ENCODE peak calls at places on chromosomes 3 and 15, in eight cellular contexts. F is psoas muscle; P is thoracic aorta; L is adrenal gland; U is neuronal stem cell; I is CD4-positive, CD25-positive, alpha-beta regulatory T cell; W is aorta; X is pancreas. M is an unnamed sample. For H3K4me1, the result is how much of the 10 kb centered on the place peaks cover.

GRCh38 chr15:64070106-64070505 is 23.5 kb downstream of the CIAO2A start:
- DNase-seq in F (no peak), X (no peak), P (no peak), I (no peak), U (no peak), L (no peak), W (no peak), M (no peak)

GRCh38 chr3:156718622-156719300 is 44.4 kb downstream of the TIPARP start:
- DNase-seq in I (no peak), L (no peak), X (no peak), U (no peak), P (no peak), F (no peak), W (no peak), M (no peak)

GRCh38 chr3:66029014-66029413 is 9.7 kb downstream of the MAGI1 start:
- DNase-seq in I (no peak), P (no peak), F (no peak), U (no peak), L (no peak), X (no peak), W (no peak), M (no peak)

GRCh38 chr3:126357299-126358037 is at the start of gene KLF15:
- DNase-seq in U (peak), X (peak), W (peak), P (no peak), I (peak), F (peak), L (peak), M (peak)

GRCh38 chr15:52651868-52652267 is 27.3 kb downstream of the ATOSA start:
- DNase-seq in P (peak), U (peak), X (no peak), W (no peak), L (peak), I (peak), F (peak), M (peak)

GRCh38 chr3:147361671-147362420 is 44.5 kb downstream of the ZIC4 start:
- DNase-seq in U (no peak), F (peak), W (peak), I (peak), L (no peak), P (no peak), X (peak), M (no peak)

GRCh38 chr3:27114684-27115083 is 254.5 kb downstream of the NEK10 start:
- DNase-seq in P (no peak), U (no peak), L (no peak), I (no peak), F (no peak), X (no peak), W (no peak), M (no peak)

GRCh38 chr3:134367869-134368750 is 6.1 kb downstream of the AMOTL2 start:
- DNase-seq in L (peak), X (no peak), U (no peak), F (no peak), P (no peak), W (peak), I (no peak), M (peak)

GRCh38 chr15:43370310-43370974 is 401 bp downstream of the ZSCAN29 start:
- DNase-seq in W (no peak), X (no peak), I (no peak), U (peak), P (no peak), L (no peak), F (no peak), M (peak)

DNA sequence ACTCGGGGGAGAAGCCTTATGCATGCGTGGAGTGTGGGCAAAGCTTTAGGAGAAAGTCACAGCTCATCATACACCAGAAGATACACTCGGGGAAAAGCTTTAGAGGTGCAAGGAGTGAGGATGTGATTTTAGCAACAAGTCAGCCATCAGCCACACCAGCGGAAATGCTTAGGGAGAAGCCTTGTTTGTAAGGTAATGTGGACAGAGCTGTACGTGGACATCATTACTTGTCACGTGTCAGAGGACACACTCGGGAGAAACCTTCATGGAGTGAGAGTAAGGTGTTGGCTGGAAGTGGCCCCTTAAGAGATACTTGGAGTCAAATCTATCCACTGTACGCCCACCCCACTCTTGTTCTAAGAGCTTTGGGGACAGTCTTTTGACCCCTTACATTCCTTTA is 28.7 kb downstream of the ZNF589 start:
- DNase-seq in F (no peak), X (no peak), W (no peak), I (no peak), P (no peak), U (no peak), L (no peak), M (no peak)
- H3K4me3 ChIP-seq in F (no peak), X (no peak), W (no peak), I (peak), P (no peak), U (no peak), L (no peak), M (no peak)

GRCh38 chr15:75030424-75030823 is 7.0 kb downstream of the PPCDC start:
- DNase-seq in I (no peak), W (no peak), U (no peak), L (no peak), P (no peak), F (no peak), X (no peak), M (no peak)

GRCh38 chr15:75027551-75027950 is 4.2 kb downstream of the PPCDC start:
- DNase-seq in I (no peak), U (no peak), X (no peak), F (no peak), L (no peak), P (no peak), W (no peak), M (no peak)

GRCh38 chr15:75028991-75029377 is 5.6 kb downstream of the PPCDC start:
- DNase-seq in F (no peak), W (no peak), L (no peak), P (no peak), U (no peak), I (no peak), X (no peak), M (no peak)

GRCh38 chr15:75030023-75030413 is 6.6 kb downstream of the PPCDC start:
- DNase-seq in U (no peak), F (peak), L (no peak), I (no peak), X (no peak), W (peak), P (peak), M (peak)

GRCh38 chr15:75029378-75030022 is 6.1 kb downstream of the PPCDC start:
- DNase-seq in P (peak), U (peak), X (peak), W (peak), F (peak), I (peak), L (peak), M (peak)
- H3K4me1 ChIP-seq in P (under half), U (under half), X (under half), W (under half), F (under half), I (under half), L (under half), M (half or more)

GRCh38 chr15:36358094-36358961 is 221.1 kb upstream of the CDIN1 start:
- DNase-seq in L (no peak), W (no peak), U (no peak), I (no peak), P (no peak), F (no peak), X (no peak), M (no peak)

GRCh38 chr15:36359286-36359685 is 220.1 kb upstream of the CDIN1 start:
- DNase-seq in L (no peak), X (no peak), U (no peak), P (no peak), F (no peak), W (no peak), I (no peak), M (no peak)

GRCh38 chr15:36356511-36356910 is 222.9 kb upstream of the CDIN1 start:
- DNase-seq in W (no peak), F (no peak), L (no peak), U (no peak), X (no peak), I (no peak), P (no peak), M (no peak)

GRCh38 chr15:36361351-36361870 is 218.0 kb upstream of the CDIN1 start:
- DNase-seq in U (no peak), W (no peak), F (no peak), L (no peak), X (no peak), P (no peak), I (no peak), M (no peak)

DNA sequence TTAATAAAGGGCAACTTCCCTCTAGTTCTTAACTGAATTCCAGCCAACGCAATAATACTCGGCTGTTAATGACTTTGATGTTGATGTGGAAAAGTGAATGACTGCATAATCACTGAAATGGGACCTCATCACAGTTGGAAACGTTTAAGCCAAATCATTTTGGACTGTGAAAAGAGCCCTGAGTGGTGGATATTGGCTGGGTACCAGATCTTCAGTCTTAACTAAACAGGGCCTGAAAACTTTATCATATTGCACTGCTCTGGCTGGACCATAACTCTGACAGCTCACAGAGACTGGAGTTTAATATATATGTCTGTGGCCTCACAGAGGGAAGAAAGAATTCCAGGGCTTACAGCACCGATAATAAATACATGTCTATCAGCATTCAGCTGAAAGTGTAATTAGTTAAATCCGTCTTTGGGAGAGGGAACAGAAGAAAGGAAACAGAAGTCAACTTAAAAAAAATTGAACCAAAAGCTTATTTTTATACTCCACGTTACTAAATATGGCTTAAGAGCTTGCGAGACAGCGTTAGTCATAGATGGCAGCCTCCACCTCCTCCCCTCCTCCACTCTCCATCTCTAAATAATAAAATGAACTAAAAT is 222.3 kb upstream of the CDIN1 start:
- DNase-seq in U (no peak), F (no peak), X (no peak), P (no peak), W (no peak), I (no peak), L (no peak), M (peak)
- H3K4me3 ChIP-seq in U (no peak), F (no peak), X (no peak), P (peak), W (no peak), I (no peak), L (no peak), M (peak)

DNA sequence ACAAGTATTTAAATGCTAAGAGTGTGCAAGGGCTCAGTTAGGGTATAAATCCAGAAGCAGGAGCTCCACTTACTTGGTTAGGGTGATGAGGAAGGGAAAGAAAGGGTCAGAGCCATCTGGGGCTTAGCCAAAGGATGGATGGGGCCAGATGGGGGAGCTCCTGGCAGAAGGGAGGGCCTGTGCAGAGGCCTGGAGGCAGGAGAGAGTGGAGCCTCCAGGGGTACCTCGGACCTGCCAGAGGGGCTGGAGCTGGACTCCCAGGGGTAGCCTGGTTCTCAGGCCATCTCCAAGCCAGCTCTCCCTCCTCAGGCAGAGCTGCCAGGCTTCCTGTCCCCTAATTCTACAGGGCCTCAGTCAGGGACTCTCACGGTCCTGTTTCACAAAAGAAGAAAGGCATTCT is 506.3 kb downstream of the SHQ1 start:
- DNase-seq in I (no peak), U (no peak), P (no peak), W (peak), X (no peak), L (no peak), F (no peak), M (peak)
- H3K4me1 ChIP-seq in I (under half), U (under half), P (half or more), W (under half), X (under half), L (under half), F (under half), M (under half)

DNA sequence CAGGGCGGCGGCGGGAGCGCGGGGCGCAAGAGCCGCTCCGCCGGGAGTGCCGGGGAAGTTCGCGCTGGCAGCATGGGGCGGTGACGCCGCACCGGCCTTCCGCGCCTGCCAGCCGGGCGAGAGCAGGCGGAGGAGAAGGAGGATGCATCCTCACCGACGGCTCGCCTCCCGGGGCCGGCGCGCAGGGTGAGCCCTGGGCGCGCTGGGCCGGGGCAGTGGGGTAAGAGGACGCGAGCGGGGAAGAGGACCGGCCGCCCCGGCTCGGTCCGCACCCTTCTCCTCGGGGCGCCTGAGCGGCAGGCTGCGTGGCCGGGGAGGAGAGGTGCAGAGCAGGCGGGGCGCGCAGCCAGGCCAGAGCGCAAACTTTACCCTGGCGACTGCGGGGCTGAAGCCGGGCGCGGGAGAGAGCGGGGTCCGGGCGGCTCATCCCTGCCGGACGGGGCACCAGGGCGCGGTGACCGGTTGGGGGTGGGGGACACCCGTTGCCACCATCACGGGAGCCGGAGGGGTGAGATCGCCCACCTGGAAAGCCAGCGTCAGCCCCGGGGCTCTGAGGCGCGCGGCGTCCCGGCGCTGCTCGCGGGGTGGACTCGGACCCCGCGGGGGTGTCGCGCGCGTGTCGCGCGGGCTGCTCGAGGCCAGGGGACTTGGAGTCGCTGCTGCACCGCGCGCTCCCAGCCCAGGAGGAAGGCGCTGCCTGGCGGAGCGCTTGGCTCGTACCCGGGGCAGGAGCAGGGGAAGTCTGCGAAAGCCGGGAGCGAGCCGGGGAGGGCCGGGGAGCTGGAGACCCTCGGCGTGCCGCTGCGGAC is 541 bp downstream of the GABRA5 start:
- DNase-seq in X (no peak), L (no peak), F (no peak), P (no peak), I (no peak), U (peak), W (no peak), M (no peak)
- H3K4me3 ChIP-seq in X (peak), L (no peak), F (no peak), P (peak), I (no peak), U (peak), W (peak), M (no peak)

GRCh38 chr15:81299630-81300273 is 24.2 kb downstream of the STARD5 start:
- DNase-seq in F (no peak), U (no peak), P (no peak), X (no peak), L (no peak), W (no peak), I (no peak), M (no peak)

GRCh38 chr15:81301815-81302399 is 22.0 kb downstream of the STARD5 start:
- DNase-seq in P (no peak), L (no peak), F (no peak), W (no peak), X (no peak), U (no peak), I (peak), M (peak)

GRCh38 chr15:81303241-81304225 is 20.4 kb downstream of the STARD5 start:
- DNase-seq in X (no peak), I (peak), F (no peak), L (no peak), U (no peak), W (peak), P (no peak), M (no peak)

GRCh38 chr15:81302605-81303204 is 21.2 kb downstream of the STARD5 start:
- DNase-seq in L (no peak), X (no peak), F (no peak), P (no peak), I (peak), U (no peak), W (no peak), M (no peak)

DNA sequence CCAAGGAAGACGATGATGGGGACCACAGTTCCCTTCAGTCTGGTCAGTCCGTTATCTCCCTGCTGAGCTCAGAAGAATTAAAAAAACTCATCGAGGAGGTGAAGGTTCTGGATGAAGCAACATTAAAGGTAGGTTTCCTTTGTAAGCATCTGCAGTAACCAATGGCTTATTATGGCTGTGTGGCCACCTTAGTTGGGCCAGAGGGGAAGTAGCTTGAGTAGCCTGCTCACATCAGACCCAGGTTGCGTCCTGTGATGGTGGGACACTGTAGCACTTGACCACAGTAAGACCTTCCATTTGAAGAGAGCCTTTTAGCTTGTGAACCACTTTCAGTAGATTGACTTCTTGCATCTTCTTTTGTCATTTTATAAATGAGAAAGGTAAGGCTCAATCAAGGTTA is 22.6 kb downstream of the STARD5 start:
- DNase-seq in W (no peak), P (no peak), L (no peak), F (no peak), I (no peak), U (no peak), X (no peak), M (peak)
- H3K4me1 ChIP-seq in W (under half), P (under half), L (under half), F (under half), I (half or more), U (under half), X (under half), M (under half)

GRCh38 chr15:70632981-70633380 is 130.4 kb downstream of the UACA start:
- DNase-seq in U (peak), X (no peak), I (no peak), F (no peak), W (no peak), L (no peak), P (no peak), M (no peak)
- H3K4me3 ChIP-seq in U (no peak), X (no peak), I (no peak), F (no peak), W (no peak), L (no peak), P (no peak), M (no peak)

DNA sequence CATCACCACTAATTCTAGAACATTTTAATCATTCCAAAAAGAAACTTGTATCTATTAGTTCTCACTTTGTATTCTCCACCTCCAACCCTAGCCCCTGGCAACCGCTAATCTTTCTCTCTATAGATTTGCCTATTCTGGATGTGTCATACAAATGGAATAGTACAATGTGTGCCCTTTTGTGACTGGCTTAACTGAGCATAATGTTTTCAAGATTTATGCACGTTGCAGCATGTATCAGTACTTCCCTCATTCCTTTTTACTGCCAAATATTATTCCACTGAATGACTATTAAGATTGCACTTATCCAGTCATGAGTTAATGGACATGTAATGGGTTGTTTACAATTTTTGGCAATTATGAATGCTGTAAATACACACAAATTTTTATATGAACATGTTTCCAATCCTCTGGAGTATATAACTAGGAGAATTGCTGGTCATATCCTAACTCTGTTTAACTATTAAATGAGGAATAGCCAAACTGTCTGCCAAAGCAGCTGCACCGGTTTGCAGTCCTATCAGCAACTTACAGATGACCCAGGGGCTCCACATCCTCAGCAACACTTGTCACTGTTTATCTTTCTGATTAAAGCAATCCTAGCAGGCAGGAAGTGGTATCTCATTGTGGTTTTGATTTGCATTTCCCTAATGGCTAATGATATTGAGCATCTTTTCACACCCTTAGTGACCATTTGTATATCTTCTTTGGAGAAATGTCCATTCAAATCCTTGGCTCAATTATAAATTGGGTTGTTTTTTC is 42.9 kb downstream of the DCUN1D1 start:
- DNase-seq in I (peak), F (no peak), W (no peak), L (no peak), P (no peak), X (no peak), U (no peak), M (no peak)
- H3K4me1 ChIP-seq in I (under half), F (under half), W (under half), L (under half), P (under half), X (under half), U (under half), M (under half)

GRCh38 chr3:197908957-197909701 is 40.9 kb upstream of the RPL35A start:
- DNase-seq in P (no peak), U (no peak), I (no peak), X (no peak), L (no peak), F (no peak), W (no peak), M (no peak)
- H3K4me3 ChIP-seq in P (no peak), U (no peak), I (no peak), X (no peak), L (no peak), F (no peak), W (no peak), M (no peak)

DNA sequence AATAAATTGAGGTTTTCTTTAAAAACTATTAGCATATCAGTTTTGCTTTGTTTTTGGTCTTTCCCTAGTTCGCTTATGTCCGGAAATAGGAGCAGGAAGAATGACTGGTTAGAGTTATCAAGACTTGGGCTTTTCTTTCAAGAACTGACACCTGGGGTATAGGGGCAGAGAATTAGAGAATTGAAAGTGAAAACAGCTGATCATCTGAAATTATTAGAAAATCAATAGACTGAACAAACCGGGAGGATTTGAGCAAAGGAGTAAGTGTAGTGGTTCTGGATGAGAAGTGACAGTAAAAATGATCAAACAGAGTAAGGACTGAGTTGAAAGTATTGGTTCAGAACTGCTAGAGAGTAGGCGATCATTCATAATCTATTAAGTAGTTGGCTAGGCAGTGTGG is 6.0 kb downstream of the MINDY2 start:
- DNase-seq in F (no peak), U (no peak), L (no peak), I (no peak), X (no peak), W (no peak), P (no peak), M (no peak)
- H3K4me1 ChIP-seq in F (under half), U (under half), L (under half), I (under half), X (under half), W (under half), P (under half), M (half or more)